ENCODE peak calls at places on chromosome 3, in eight cellular contexts. W is GM23338, X is aorta, J is mesendoderm, P is HCT116, Z is upper lobe of right lung, V is stomach, N is adrenal gland. K is an unnamed sample. For H3K36me3, the result is how much of the 10 kb centered on the place peaks cover.

GRCh38 chr3:30676424-30677346 is 70.3 kb downstream of the TGFBR2 start:
- DNase-seq in W (no peak), X (no peak), J (no peak), P (no peak), Z (no peak), V (no peak), N (no peak), K (no peak)

GRCh38 chr3:187919018-187919417 is 173.8 kb upstream of the BCL6 start:
- DNase-seq in W (no peak), X (no peak), J (no peak), P (no peak), Z (no peak), V (no peak), N (no peak), K (peak)

GRCh38 chr3:128316456-128316855 is 150.2 kb downstream of the DNAJB8 start:
- DNase-seq in W (no peak), X (no peak), J (no peak), P (no peak), Z (peak), V (peak), N (no peak), K (peak)

GRCh38 chr3:129644836-129645235 is 38.4 kb upstream of the PLXND1 start:
- DNase-seq in W (peak), X (no peak), J (no peak), P (no peak), Z (no peak), V (no peak), N (no peak), K (no peak)

GRCh38 chr3:132210476-132211346 is 106.5 kb upstream of the ACP3 start:
- DNase-seq in W (peak), X (no peak), J (peak), P (peak), Z (no peak), V (peak), N (no peak), K (peak)

GRCh38 chr3:111412656-111413055 is 129.3 kb upstream of the CD96 start:
- DNase-seq in W (no peak), X (no peak), J (no peak), P (no peak), Z (no peak), V (no peak), N (no peak), K (no peak)

GRCh38 chr3:55823001-55823400 is 335.9 kb upstream of the WNT5A start:
- DNase-seq in W (no peak), X (no peak), J (no peak), P (no peak), Z (no peak), V (no peak), N (no peak), K (no peak)

GRCh38 chr3:42562047-42562907 is 19.5 kb downstream of the SEC22C start:
- DNase-seq in W (no peak), X (no peak), J (no peak), P (no peak), Z (no peak), V (no peak), N (no peak), K (no peak)

GRCh38 chr3:15633766-15634588 is 32.4 kb downstream of the BTD start:
- DNase-seq in W (no peak), X (no peak), J (no peak), P (no peak), Z (no peak), V (no peak), N (peak), K (no peak)

GRCh38 chr3:20739814-20740213 is 553.8 kb upstream of the SGO1 start:
- DNase-seq in W (no peak), X (no peak), J (no peak), P (no peak), Z (no peak), V (no peak), N (no peak), K (no peak)

GRCh38 chr3:78878011-78878410 is 889.8 kb downstream of the ROBO1 start:
- DNase-seq in W (no peak), X (no peak), J (no peak), P (no peak), Z (no peak), V (no peak), N (no peak), K (no peak)

GRCh38 chr3:107068980-107069379 is 308.3 kb upstream of the CCDC54 start:
- DNase-seq in W (no peak), X (no peak), J (peak), P (no peak), Z (no peak), V (no peak), N (no peak), K (no peak)

GRCh38 chr3:102536479-102536878 is 101.7 kb downstream of the ZPLD1 start:
- DNase-seq in W (peak), X (no peak), J (peak), P (peak), Z (no peak), V (no peak), N (no peak), K (peak)

GRCh38 chr3:16697437-16698258 is 92.4 kb upstream of the DAZL start:
- DNase-seq in W (peak), X (no peak), J (peak), P (no peak), Z (no peak), V (no peak), N (no peak), K (no peak)

GRCh38 chr3:16332904-16333426 is 68.0 kb downstream of the OXNAD1 start:
- DNase-seq in W (no peak), X (no peak), J (no peak), P (no peak), Z (no peak), V (no peak), N (no peak), K (no peak)

GRCh38 chr3:55296035-55296434 is 191.1 kb downstream of the WNT5A start:
- DNase-seq in W (no peak), X (no peak), J (no peak), P (no peak), Z (no peak), V (no peak), N (no peak), K (no peak)

GRCh38 chr3:16067837-16068471 is 106.5 kb upstream of the GALNT15 start:
- DNase-seq in W (no peak), X (no peak), J (no peak), P (no peak), Z (no peak), V (no peak), N (peak), K (no peak)

GRCh38 chr3:117144832-117145231 is 435.3 kb downstream of the TUSC7 start:
- DNase-seq in W (no peak), X (no peak), J (no peak), P (no peak), Z (no peak), V (no peak), N (no peak), K (no peak)

GRCh38 chr3:4994823-4995499 is 15.7 kb downstream of the BHLHE40 start:
- DNase-seq in W (no peak), X (peak), J (peak), P (peak), Z (no peak), V (peak), N (peak), K (no peak)

GRCh38 chr3:195877136-195877715 is 31.1 kb downstream of the TNK2 start:
- DNase-seq in W (no peak), X (no peak), J (no peak), P (no peak), Z (no peak), V (no peak), N (no peak), K (no peak)

GRCh38 chr3:140629351-140630137 is 48.3 kb upstream of the TRIM42 start:
- DNase-seq in W (no peak), X (no peak), J (peak), P (no peak), Z (no peak), V (no peak), N (no peak), K (no peak)

GRCh38 chr3:42689421-42690014 is 4.2 kb downstream of the KLHL40 start:
- DNase-seq in W (no peak), X (peak), J (no peak), P (no peak), Z (peak), V (no peak), N (no peak), K (no peak)

GRCh38 chr3:44000586-44000985 is 241.1 kb upstream of the TOPAZ1 start:
- DNase-seq in W (no peak), X (no peak), J (no peak), P (no peak), Z (no peak), V (no peak), N (no peak), K (no peak)

GRCh38 chr3:66312039-66312438 is 91.2 kb downstream of the SLC25A26 start:
- DNase-seq in W (no peak), X (no peak), J (no peak), P (no peak), Z (no peak), V (no peak), N (no peak), K (no peak)

DNA sequence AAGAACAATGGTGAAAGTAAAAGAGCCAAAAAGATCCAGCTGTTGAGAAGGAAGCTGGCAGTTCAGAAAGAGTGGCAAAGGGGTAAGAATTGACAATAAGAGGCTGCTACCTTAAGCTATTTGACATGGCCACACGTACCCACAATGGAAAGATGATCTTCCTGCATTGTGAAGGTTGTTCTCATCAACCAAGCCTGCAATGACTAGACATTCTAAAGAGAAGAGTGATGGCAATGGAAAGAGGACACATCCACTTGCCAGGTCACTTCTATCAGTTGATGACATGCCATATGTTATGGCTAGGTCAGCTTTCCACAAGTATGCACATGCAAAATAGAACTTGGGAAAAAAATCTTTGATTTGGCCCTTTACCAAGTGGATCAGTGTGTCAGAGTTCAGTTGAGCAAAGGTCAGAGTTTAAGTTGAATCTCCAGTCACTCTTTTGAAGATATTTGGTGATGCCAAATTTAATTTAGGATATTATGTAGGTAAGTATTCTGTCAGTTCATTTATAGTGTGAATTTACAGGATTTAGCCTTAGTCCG is 105.0 kb upstream of the FLNB start:
- DNase-seq in W (no peak), X (no peak), J (no peak), P (no peak), Z (no peak), V (no peak), N (no peak), K (no peak)
- H3K36me3 ChIP-seq in W (under half), X (under half), J (under half), P (under half), Z (under half), V (half or more), N (under half), K (under half)

DNA sequence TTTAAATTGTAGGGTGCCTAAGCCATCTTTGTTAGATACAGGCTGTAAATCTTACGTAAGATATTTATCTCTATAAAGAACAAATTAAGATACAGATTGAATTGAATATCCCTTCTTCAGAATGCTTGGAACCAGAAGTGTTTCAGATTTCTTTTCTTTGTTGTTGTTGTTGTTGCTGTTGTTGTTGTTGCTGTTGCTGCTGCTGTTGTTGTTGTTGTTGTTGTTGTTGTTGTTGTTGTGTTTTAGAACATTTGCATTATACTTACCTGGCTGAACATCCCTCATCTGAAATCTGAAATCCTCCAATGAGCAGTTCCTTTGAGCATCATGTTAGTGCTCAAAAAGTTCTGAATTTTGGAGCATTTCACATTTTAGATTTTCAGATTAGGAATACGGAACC is 26.6 kb downstream of the QTRT2 start:
- DNase-seq in W (no peak), X (no peak), J (no peak), P (no peak), Z (no peak), V (no peak), N (no peak), K (no peak)
- H3K36me3 ChIP-seq in W (half or more), X (under half), J (under half), P (under half), Z (half or more), V (half or more), N (under half), K (half or more)

GRCh38 chr3:52112056-52112455 is 42.2 kb downstream of the POC1A start:
- DNase-seq in W (no peak), X (peak), J (no peak), P (no peak), Z (no peak), V (no peak), N (no peak), K (no peak)
- H3K36me3 ChIP-seq in W (under half), X (under half), J (under half), P (under half), Z (under half), V (under half), N (under half), K (under half)

GRCh38 chr3:184333700-184334099 is 3.7 kb upstream of the FAM131A start:
- DNase-seq in W (no peak), X (no peak), J (no peak), P (no peak), Z (no peak), V (no peak), N (no peak), K (no peak)

GRCh38 chr3:184333190-184333589 is 4.2 kb upstream of the FAM131A start:
- DNase-seq in W (no peak), X (no peak), J (no peak), P (no peak), Z (no peak), V (no peak), N (no peak), K (no peak)

GRCh38 chr3:184334470-184335158 is 2.8 kb upstream of the FAM131A start:
- DNase-seq in W (no peak), X (no peak), J (peak), P (no peak), Z (no peak), V (no peak), N (peak), K (no peak)

GRCh38 chr3:184335291-184335660 is 2.1 kb upstream of the FAM131A start:
- DNase-seq in W (peak), X (no peak), J (no peak), P (no peak), Z (no peak), V (no peak), N (no peak), K (no peak)

GRCh38 chr3:184332370-184333090 is 4.9 kb upstream of the FAM131A start:
- DNase-seq in W (no peak), X (peak), J (peak), P (no peak), Z (no peak), V (no peak), N (no peak), K (no peak)
- H3K36me3 ChIP-seq in W (half or more), X (under half), J (under half), P (half or more), Z (half or more), V (half or more), N (half or more), K (half or more)

K was measured in CD4-positive, CD25-positive, alpha-beta regulatory T cell.